ENCODE peak calls at places on chromosomes 12 and 14, in ten cellular contexts. One of them, this sample, is unnamed.

GRCh38 chr14:55580401-55581010 is 499 bp downstream of the KTN1 start:
- DNase-seq in Calu3: peak; percentile 40
- DNase-seq in activated B cell treated with CpG ODN at 0.5 μM for 24 hours: peak; percentile 67
- DNase-seq in natural killer cell: peak; percentile 53
- DNase-seq in GM10248: peak; percentile 61
- DNase-seq in NB4: peak; percentile 66
- DNase-seq in IMR-90: no peak
- DNase-seq in fibroblast of pulmonary artery: no peak
- DNase-seq in endothelial cell: peak; percentile 58
- DNase-seq in HFF-Myc: no peak
- DNase-seq in this sample: no peak

GRCh38 chr14:99188721-99189120 is 83.3 kb downstream of the BCL11B start:
- DNase-seq in NB4: no peak
- DNase-seq in activated B cell treated with CpG ODN at 0.5 μM for 24 hours: no peak
- DNase-seq in HFF-Myc: no peak
- DNase-seq in endothelial cell: peak; percentile 38
- DNase-seq in IMR-90: no peak
- DNase-seq in GM10248: no peak
- DNase-seq in natural killer cell: no peak
- DNase-seq in fibroblast of pulmonary artery: no peak
- DNase-seq in Calu3: no peak
- DNase-seq in this sample: no peak

GRCh38 chr12:17592472-17592871 is 497.5 kb downstream of the RERGL start:
- DNase-seq in Calu3: no peak
- DNase-seq in IMR-90: no peak
- DNase-seq in HFF-Myc: no peak
- DNase-seq in endothelial cell: no peak
- DNase-seq in NB4: no peak
- DNase-seq in natural killer cell: no peak
- DNase-seq in GM10248: no peak
- DNase-seq in fibroblast of pulmonary artery: no peak
- DNase-seq in activated B cell treated with CpG ODN at 0.5 μM for 24 hours: no peak
- DNase-seq in this sample: no peak

GRCh38 chr12:52056801-52057613 is 5.8 kb downstream of the NR4A1 start:
- DNase-seq in HFF-Myc: no peak
- DNase-seq in GM10248: no peak
- DNase-seq in NB4: no peak
- DNase-seq in natural killer cell: no peak
- DNase-seq in Calu3: no peak
- DNase-seq in fibroblast of pulmonary artery: peak; percentile 65
- DNase-seq in IMR-90: peak; percentile 54
- DNase-seq in activated B cell treated with CpG ODN at 0.5 μM for 24 hours: no peak
- DNase-seq in endothelial cell: no peak
- DNase-seq in this sample: no peak

GRCh38 chr14:100187247-100187833 is 27.9 kb upstream of the DEGS2 start:
- DNase-seq in HFF-Myc: no peak
- DNase-seq in fibroblast of pulmonary artery: no peak
- DNase-seq in IMR-90: no peak
- DNase-seq in NB4: no peak
- DNase-seq in natural killer cell: no peak
- DNase-seq in Calu3: no peak
- DNase-seq in activated B cell treated with CpG ODN at 0.5 μM for 24 hours: no peak
- DNase-seq in GM10248: no peak
- DNase-seq in endothelial cell: no peak
- DNase-seq in this sample: no peak

GRCh38 chr12:95205685-95206084 is 11.6 kb downstream of the FGD6 start:
- DNase-seq in natural killer cell: no peak
- DNase-seq in activated B cell treated with CpG ODN at 0.5 μM for 24 hours: no peak
- DNase-seq in GM10248: no peak
- DNase-seq in HFF-Myc: no peak
- DNase-seq in fibroblast of pulmonary artery: peak; percentile 89
- DNase-seq in endothelial cell: no peak
- DNase-seq in NB4: no peak
- DNase-seq in Calu3: peak; percentile 21
- DNase-seq in IMR-90: peak; percentile 90
- DNase-seq in this sample: peak; percentile 76

GRCh38 chr12:15726029-15726756 is 63.0 kb downstream of the EPS8 start:
- DNase-seq in activated B cell treated with CpG ODN at 0.5 μM for 24 hours: no peak
- DNase-seq in natural killer cell: no peak
- DNase-seq in GM10248: no peak
- DNase-seq in IMR-90: no peak
- DNase-seq in NB4: peak; percentile 14
- DNase-seq in fibroblast of pulmonary artery: peak; percentile 29
- DNase-seq in HFF-Myc: no peak
- DNase-seq in endothelial cell: no peak
- DNase-seq in Calu3: no peak
- DNase-seq in this sample: no peak

GRCh38 chr14:95730126-95730525 is 16.2 kb upstream of the TCL1A start:
- DNase-seq in GM10248: no peak
- DNase-seq in fibroblast of pulmonary artery: no peak
- DNase-seq in Calu3: no peak
- DNase-seq in NB4: no peak
- DNase-seq in activated B cell treated with CpG ODN at 0.5 μM for 24 hours: no peak
- DNase-seq in IMR-90: no peak
- DNase-seq in endothelial cell: no peak
- DNase-seq in natural killer cell: no peak
- DNase-seq in HFF-Myc: no peak
- DNase-seq in this sample: no peak

GRCh38 chr14:65599375-65599774 is 186.8 kb downstream of the FUT8 start:
- DNase-seq in fibroblast of pulmonary artery: peak; percentile 32
- DNase-seq in NB4: no peak
- DNase-seq in Calu3: no peak
- DNase-seq in endothelial cell: no peak
- DNase-seq in natural killer cell: no peak
- DNase-seq in activated B cell treated with CpG ODN at 0.5 μM for 24 hours: no peak
- DNase-seq in GM10248: no peak
- DNase-seq in IMR-90: peak; percentile 29
- DNase-seq in HFF-Myc: no peak
- DNase-seq in this sample: peak; percentile 16

GRCh38 chr14:65600742-65601141 is 188.2 kb downstream of the FUT8 start:
- DNase-seq in endothelial cell: no peak
- DNase-seq in HFF-Myc: no peak
- DNase-seq in IMR-90: no peak
- DNase-seq in Calu3: no peak
- DNase-seq in natural killer cell: no peak
- DNase-seq in GM10248: no peak
- DNase-seq in fibroblast of pulmonary artery: peak; percentile 15
- DNase-seq in activated B cell treated with CpG ODN at 0.5 μM for 24 hours: no peak
- DNase-seq in NB4: no peak
- DNase-seq in this sample: no peak

GRCh38 chr14:65604535-65604934 is 192.0 kb downstream of the FUT8 start:
- DNase-seq in endothelial cell: no peak
- DNase-seq in Calu3: no peak
- DNase-seq in fibroblast of pulmonary artery: no peak
- DNase-seq in NB4: no peak
- DNase-seq in activated B cell treated with CpG ODN at 0.5 μM for 24 hours: no peak
- DNase-seq in IMR-90: no peak
- DNase-seq in HFF-Myc: no peak
- DNase-seq in GM10248: no peak
- DNase-seq in natural killer cell: no peak
- DNase-seq in this sample: no peak

DNA sequence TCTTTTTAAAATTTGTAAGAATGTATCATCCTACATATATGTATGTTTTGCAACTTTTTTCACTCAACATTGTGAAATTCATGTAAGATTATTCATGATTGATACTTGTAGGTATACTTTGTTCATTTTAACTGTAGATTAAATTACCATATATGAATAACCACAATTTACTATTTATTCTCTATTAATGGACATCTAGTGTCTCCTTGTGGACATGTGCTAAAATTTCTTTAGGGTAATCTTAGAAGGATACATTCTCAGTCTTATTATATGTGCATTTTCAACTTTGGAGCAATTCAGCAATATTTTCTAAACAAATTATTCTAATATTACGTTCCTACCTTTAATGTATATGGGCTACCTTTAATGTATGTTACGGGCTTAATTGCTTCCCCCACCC is 192.4 kb downstream of the FUT8 start:
- DNase-seq in activated B cell treated with CpG ODN at 0.5 μM for 24 hours: no peak
- DNase-seq in natural killer cell: no peak
- DNase-seq in fibroblast of pulmonary artery: peak; percentile 11
- DNase-seq in IMR-90: peak; percentile 13
- DNase-seq in Calu3: no peak
- DNase-seq in GM10248: no peak
- DNase-seq in NB4: no peak
- DNase-seq in endothelial cell: no peak
- DNase-seq in HFF-Myc: no peak
- DNase-seq in this sample: no peak
- TF ChIP-seq CTCF in activated B cell treated with CpG ODN at 0.5 μM for 24 hours: no peak
- TF ChIP-seq CTCF in natural killer cell: no peak
- TF ChIP-seq CTCF in fibroblast of pulmonary artery: peak; percentile 7
- TF ChIP-seq CTCF in IMR-90: peak; percentile 44
- TF ChIP-seq CTCF in Calu3: no peak
- TF ChIP-seq CTCF in GM10248: no peak
- TF ChIP-seq CTCF in NB4: no peak
- TF ChIP-seq CTCF in endothelial cell: no peak
- TF ChIP-seq CTCF in HFF-Myc: no peak
- TF ChIP-seq CTCF in this sample: peak; percentile 69

DNA sequence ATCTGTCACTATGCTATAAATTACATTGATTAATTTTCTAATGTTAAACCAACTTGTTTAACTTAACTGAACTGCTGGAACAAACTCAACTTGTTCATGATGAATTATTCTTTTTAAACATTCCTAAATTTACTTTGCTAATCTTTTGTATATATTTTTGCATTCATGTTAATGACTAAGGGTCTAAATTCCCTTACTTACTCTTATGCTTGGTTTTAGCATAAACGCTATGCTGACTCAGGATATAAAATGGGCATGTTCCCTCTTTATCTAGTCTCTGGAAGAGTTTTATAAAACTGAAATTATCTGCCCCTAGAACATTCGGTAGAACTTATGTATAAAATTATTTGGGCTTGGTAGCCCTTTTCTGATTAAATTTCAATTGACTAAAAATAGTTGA is 342.8 kb upstream of the DIO2 start:
- DNase-seq in activated B cell treated with CpG ODN at 0.5 μM for 24 hours: no peak
- DNase-seq in IMR-90: peak; percentile 64
- DNase-seq in GM10248: no peak
- DNase-seq in Calu3: no peak
- DNase-seq in fibroblast of pulmonary artery: no peak
- DNase-seq in NB4: no peak
- DNase-seq in natural killer cell: no peak
- DNase-seq in endothelial cell: no peak
- DNase-seq in HFF-Myc: no peak
- DNase-seq in this sample: no peak
- TF ChIP-seq CTCF in activated B cell treated with CpG ODN at 0.5 μM for 24 hours: no peak
- TF ChIP-seq CTCF in IMR-90: no peak
- TF ChIP-seq CTCF in GM10248: no peak
- TF ChIP-seq CTCF in Calu3: no peak
- TF ChIP-seq CTCF in fibroblast of pulmonary artery: no peak
- TF ChIP-seq CTCF in NB4: no peak
- TF ChIP-seq CTCF in natural killer cell: no peak
- TF ChIP-seq CTCF in endothelial cell: no peak
- TF ChIP-seq CTCF in HFF-Myc: no peak
- TF ChIP-seq CTCF in this sample: no peak

GRCh38 chr14:92988786-92989755 is 66.1 kb downstream of the CHGA start:
- DNase-seq in endothelial cell: no peak
- DNase-seq in activated B cell treated with CpG ODN at 0.5 μM for 24 hours: no peak
- DNase-seq in NB4: no peak
- DNase-seq in IMR-90: no peak
- DNase-seq in HFF-Myc: no peak
- DNase-seq in Calu3: no peak
- DNase-seq in fibroblast of pulmonary artery: no peak
- DNase-seq in natural killer cell: no peak
- DNase-seq in GM10248: no peak
- DNase-seq in this sample: no peak

GRCh38 chr14:92987713-92988510 is 65.0 kb downstream of the CHGA start:
- DNase-seq in IMR-90: no peak
- DNase-seq in endothelial cell: no peak
- DNase-seq in HFF-Myc: no peak
- DNase-seq in NB4: no peak
- DNase-seq in GM10248: no peak
- DNase-seq in activated B cell treated with CpG ODN at 0.5 μM for 24 hours: no peak
- DNase-seq in natural killer cell: no peak
- DNase-seq in Calu3: no peak
- DNase-seq in fibroblast of pulmonary artery: no peak
- DNase-seq in this sample: no peak

GRCh38 chr14:92985521-92985920 is 62.6 kb downstream of the CHGA start:
- DNase-seq in activated B cell treated with CpG ODN at 0.5 μM for 24 hours: no peak
- DNase-seq in endothelial cell: no peak
- DNase-seq in Calu3: no peak
- DNase-seq in GM10248: no peak
- DNase-seq in fibroblast of pulmonary artery: no peak
- DNase-seq in HFF-Myc: no peak
- DNase-seq in natural killer cell: no peak
- DNase-seq in NB4: no peak
- DNase-seq in IMR-90: no peak
- DNase-seq in this sample: no peak

GRCh38 chr14:92986254-92987147 is 63.6 kb downstream of the CHGA start:
- DNase-seq in IMR-90: peak; percentile 70
- DNase-seq in fibroblast of pulmonary artery: peak; percentile 64
- DNase-seq in Calu3: peak; percentile 34
- DNase-seq in endothelial cell: no peak
- DNase-seq in activated B cell treated with CpG ODN at 0.5 μM for 24 hours: no peak
- DNase-seq in GM10248: no peak
- DNase-seq in NB4: no peak
- DNase-seq in natural killer cell: no peak
- DNase-seq in HFF-Myc: peak; percentile 30
- DNase-seq in this sample: peak; percentile 52

DNA sequence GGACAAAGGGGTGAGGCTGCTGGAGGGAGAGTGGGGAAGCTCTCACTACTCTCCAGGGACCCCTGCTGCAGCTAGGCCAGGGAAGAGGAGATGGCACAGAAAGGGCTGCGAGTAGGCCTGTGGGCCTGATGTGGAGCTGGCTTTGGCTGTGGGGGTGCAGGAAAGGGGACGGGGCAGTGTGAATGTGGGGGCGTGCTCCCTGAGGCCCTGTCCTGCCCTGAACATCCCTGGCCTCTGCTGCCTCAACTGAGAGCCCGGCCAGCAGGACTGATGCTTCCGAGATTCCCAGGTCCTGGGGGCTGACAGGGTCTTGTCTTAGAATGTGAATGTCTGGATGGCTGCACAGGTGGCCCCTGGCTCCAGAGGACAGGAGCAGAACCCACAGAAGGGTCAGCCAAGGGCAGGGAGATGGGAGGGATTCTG is 64.2 kb downstream of the CHGA start:
- DNase-seq in natural killer cell: no peak
- DNase-seq in HFF-Myc: no peak
- DNase-seq in Calu3: no peak
- DNase-seq in GM10248: no peak
- DNase-seq in fibroblast of pulmonary artery: no peak
- DNase-seq in IMR-90: no peak
- DNase-seq in NB4: no peak
- DNase-seq in activated B cell treated with CpG ODN at 0.5 μM for 24 hours: no peak
- DNase-seq in endothelial cell: no peak
- DNase-seq in this sample: no peak
- TF ChIP-seq CTCF in natural killer cell: no peak
- TF ChIP-seq CTCF in HFF-Myc: no peak
- TF ChIP-seq CTCF in Calu3: no peak
- TF ChIP-seq CTCF in GM10248: no peak
- TF ChIP-seq CTCF in fibroblast of pulmonary artery: no peak
- TF ChIP-seq CTCF in IMR-90: no peak
- TF ChIP-seq CTCF in NB4: no peak
- TF ChIP-seq CTCF in activated B cell treated with CpG ODN at 0.5 μM for 24 hours: no peak
- TF ChIP-seq CTCF in endothelial cell: no peak
- TF ChIP-seq CTCF in this sample: no peak

GRCh38 chr14:87748558-87748957 is 244.4 kb downstream of the GALC start:
- DNase-seq in natural killer cell: no peak
- DNase-seq in endothelial cell: no peak
- DNase-seq in Calu3: no peak
- DNase-seq in NB4: no peak
- DNase-seq in GM10248: no peak
- DNase-seq in activated B cell treated with CpG ODN at 0.5 μM for 24 hours: no peak
- DNase-seq in fibroblast of pulmonary artery: no peak
- DNase-seq in IMR-90: no peak
- DNase-seq in HFF-Myc: no peak
- DNase-seq in this sample: no peak

DNA sequence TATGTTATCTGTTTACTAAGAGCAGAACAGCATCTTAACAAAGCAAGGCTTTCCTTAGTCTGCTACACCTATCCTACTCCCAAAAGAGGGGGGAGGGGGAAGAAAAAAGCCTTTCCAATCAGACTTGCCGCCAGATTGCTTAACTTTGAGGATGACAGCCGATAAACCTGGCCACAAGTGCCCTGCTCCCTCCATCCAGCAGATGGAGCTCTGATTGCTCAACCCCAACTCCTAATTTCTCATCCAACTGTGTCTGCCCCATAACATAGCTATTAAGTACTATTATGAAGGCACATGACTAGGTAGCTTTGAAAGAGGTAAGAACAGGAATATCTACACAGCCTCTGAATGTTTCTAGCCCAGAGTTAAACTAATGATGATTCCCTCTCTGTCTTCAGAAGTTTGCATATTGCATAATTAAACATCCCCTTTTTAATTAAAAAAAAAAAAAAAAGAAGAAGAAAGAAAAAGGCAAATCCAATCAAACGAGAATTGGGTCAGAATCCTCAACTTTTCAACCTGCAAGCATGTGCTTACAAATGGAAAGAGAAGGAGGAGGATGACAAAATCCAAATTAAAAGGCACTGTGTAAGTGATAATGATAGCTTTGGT is 247.4 kb downstream of the GALC start:
- DNase-seq in GM10248: peak; percentile 39
- DNase-seq in fibroblast of pulmonary artery: peak; percentile 47
- DNase-seq in NB4: peak; percentile 53
- DNase-seq in Calu3: peak; percentile 44
- DNase-seq in natural killer cell: no peak
- DNase-seq in HFF-Myc: peak; percentile 30
- DNase-seq in endothelial cell: peak; percentile 53
- DNase-seq in activated B cell treated with CpG ODN at 0.5 μM for 24 hours: no peak
- DNase-seq in IMR-90: peak; percentile 7
- DNase-seq in this sample: no peak
- TF ChIP-seq CTCF in GM10248: peak; percentile 77
- TF ChIP-seq CTCF in fibroblast of pulmonary artery: peak; percentile 67
- TF ChIP-seq CTCF in NB4: peak; percentile 84
- TF ChIP-seq CTCF in Calu3: peak; percentile 42
- TF ChIP-seq CTCF in natural killer cell: peak; percentile 35
- TF ChIP-seq CTCF in HFF-Myc: peak; percentile 88
- TF ChIP-seq CTCF in endothelial cell: peak; percentile 68
- TF ChIP-seq CTCF in activated B cell treated with CpG ODN at 0.5 μM for 24 hours: no peak
- TF ChIP-seq CTCF in IMR-90: peak; percentile 36
- TF ChIP-seq CTCF in this sample: peak; percentile 69

This sample was measured in HFFc6.